ENCODE peak calls at places on chromosomes 7 and 10, in ten cellular contexts. One of them, this sample, is unnamed.

GRCh38 chr7:44618754-44619153 is 12.3 kb downstream of the OGDH start:
- DNase-seq in fibroblast of lung: no peak
- DNase-seq in uterus: no peak
- DNase-seq in mucosa of descending colon: no peak
- DNase-seq in IMR-90: no peak
- DNase-seq in HepG2: no peak
- DNase-seq in ovary: no peak
- DNase-seq in cardiac muscle cell: no peak
- DNase-seq in breast epithelium: no peak
- DNase-seq in CD8-positive, alpha-beta T cell: no peak
- DNase-seq in this sample: no peak

GRCh38 chr10:5440206-5440605 is 27.8 kb downstream of the NET1 start:
- DNase-seq in fibroblast of lung: no peak
- DNase-seq in uterus: no peak
- DNase-seq in mucosa of descending colon: no peak
- DNase-seq in IMR-90: no peak
- DNase-seq in HepG2: no peak
- DNase-seq in ovary: no peak
- DNase-seq in cardiac muscle cell: no peak
- DNase-seq in breast epithelium: no peak
- DNase-seq in CD8-positive, alpha-beta T cell: no peak
- DNase-seq in this sample: no peak

GRCh38 chr10:13053794-13054462 is 46.0 kb upstream of the OPTN start:
- DNase-seq in fibroblast of lung: no peak
- DNase-seq in uterus: no peak
- DNase-seq in mucosa of descending colon: no peak
- DNase-seq in IMR-90: no peak
- DNase-seq in HepG2: no peak
- DNase-seq in ovary: no peak
- DNase-seq in cardiac muscle cell: no peak
- DNase-seq in breast epithelium: no peak
- DNase-seq in CD8-positive, alpha-beta T cell: no peak
- DNase-seq in this sample: no peak

GRCh38 chr7:46695045-46695708 is 774.1 kb upstream of the IGFBP3 start:
- DNase-seq in fibroblast of lung: peak; percentile 24
- DNase-seq in uterus: no peak
- DNase-seq in mucosa of descending colon: no peak
- DNase-seq in IMR-90: no peak
- DNase-seq in HepG2: peak; percentile 1
- DNase-seq in ovary: no peak
- DNase-seq in cardiac muscle cell: no peak
- DNase-seq in breast epithelium: no peak
- DNase-seq in CD8-positive, alpha-beta T cell: no peak
- DNase-seq in this sample: peak; percentile 76

GRCh38 chr10:86253171-86254072 is 113.2 kb downstream of the GRID1 start:
- DNase-seq in fibroblast of lung: no peak
- DNase-seq in uterus: peak; percentile 5
- DNase-seq in mucosa of descending colon: no peak
- DNase-seq in IMR-90: no peak
- DNase-seq in HepG2: no peak
- DNase-seq in ovary: no peak
- DNase-seq in cardiac muscle cell: no peak
- DNase-seq in breast epithelium: no peak
- DNase-seq in CD8-positive, alpha-beta T cell: no peak
- DNase-seq in this sample: no peak

GRCh38 chr10:108443636-108444035 is 1279.1 kb upstream of the SORCS1 start:
- DNase-seq in fibroblast of lung: no peak
- DNase-seq in uterus: no peak
- DNase-seq in mucosa of descending colon: no peak
- DNase-seq in IMR-90: no peak
- DNase-seq in HepG2: no peak
- DNase-seq in ovary: no peak
- DNase-seq in cardiac muscle cell: no peak
- DNase-seq in breast epithelium: no peak
- DNase-seq in CD8-positive, alpha-beta T cell: no peak
- DNase-seq in this sample: no peak

GRCh38 chr10:19816420-19817250 is at the start of gene PLXDC2:
- DNase-seq in fibroblast of lung: peak; percentile 66
- DNase-seq in uterus: peak; percentile 45
- DNase-seq in mucosa of descending colon: peak; percentile 72
- DNase-seq in IMR-90: peak; percentile 36
- DNase-seq in HepG2: no peak
- DNase-seq in ovary: peak; percentile 47
- DNase-seq in cardiac muscle cell: peak; percentile 73
- DNase-seq in breast epithelium: no peak
- DNase-seq in CD8-positive, alpha-beta T cell: no peak
- DNase-seq in this sample: peak; percentile 69

GRCh38 chr7:16301251-16301650 is 120.1 kb downstream of the CRPPA start:
- DNase-seq in fibroblast of lung: no peak
- DNase-seq in uterus: no peak
- DNase-seq in mucosa of descending colon: no peak
- DNase-seq in IMR-90: no peak
- DNase-seq in HepG2: no peak
- DNase-seq in ovary: no peak
- DNase-seq in cardiac muscle cell: no peak
- DNase-seq in breast epithelium: no peak
- DNase-seq in CD8-positive, alpha-beta T cell: no peak
- DNase-seq in this sample: no peak

GRCh38 chr7:127913686-127914085 is 117.6 kb downstream of the LRRC4 start:
- DNase-seq in fibroblast of lung: peak; percentile 79
- DNase-seq in uterus: no peak
- DNase-seq in mucosa of descending colon: no peak
- DNase-seq in IMR-90: peak; percentile 57
- DNase-seq in HepG2: no peak
- DNase-seq in ovary: no peak
- DNase-seq in cardiac muscle cell: no peak
- DNase-seq in breast epithelium: no peak
- DNase-seq in CD8-positive, alpha-beta T cell: no peak
- DNase-seq in this sample: no peak

GRCh38 chr7:155533827-155534690 is 12.3 kb downstream of the CNPY1 start:
- DNase-seq in fibroblast of lung: peak; percentile 7
- DNase-seq in uterus: no peak
- DNase-seq in mucosa of descending colon: no peak
- DNase-seq in IMR-90: no peak
- DNase-seq in HepG2: peak; percentile 16
- DNase-seq in ovary: no peak
- DNase-seq in cardiac muscle cell: peak; percentile 61
- DNase-seq in breast epithelium: no peak
- DNase-seq in CD8-positive, alpha-beta T cell: no peak
- DNase-seq in this sample: no peak

GRCh38 chr10:74991435-74991834 is 120.0 kb upstream of the SAMD8 start:
- DNase-seq in fibroblast of lung: peak; percentile 20
- DNase-seq in uterus: no peak
- DNase-seq in mucosa of descending colon: no peak
- DNase-seq in IMR-90: no peak
- DNase-seq in HepG2: peak; percentile 60
- DNase-seq in ovary: no peak
- DNase-seq in cardiac muscle cell: peak; percentile 42
- DNase-seq in breast epithelium: no peak
- DNase-seq in CD8-positive, alpha-beta T cell: no peak
- DNase-seq in this sample: no peak

GRCh38 chr10:132036887-132037675 is 28.7 kb upstream of the JAKMIP3 start:
- DNase-seq in fibroblast of lung: no peak
- DNase-seq in uterus: no peak
- DNase-seq in mucosa of descending colon: no peak
- DNase-seq in IMR-90: no peak
- DNase-seq in HepG2: no peak
- DNase-seq in ovary: no peak
- DNase-seq in cardiac muscle cell: peak; percentile 26
- DNase-seq in breast epithelium: no peak
- DNase-seq in CD8-positive, alpha-beta T cell: no peak
- DNase-seq in this sample: no peak

GRCh38 chr7:55439627-55440026 is 74.5 kb downstream of the LANCL2 start:
- DNase-seq in fibroblast of lung: no peak
- DNase-seq in uterus: no peak
- DNase-seq in mucosa of descending colon: no peak
- DNase-seq in IMR-90: peak; percentile 36
- DNase-seq in HepG2: no peak
- DNase-seq in ovary: no peak
- DNase-seq in cardiac muscle cell: no peak
- DNase-seq in breast epithelium: no peak
- DNase-seq in CD8-positive, alpha-beta T cell: no peak
- DNase-seq in this sample: no peak
- H3K4me1 ChIP-seq in fibroblast of lung: peaks cover 22% of the 10 kb centered on the region
- H3K4me1 ChIP-seq in uterus: no peaks in the 10 kb centered on the region
- H3K4me1 ChIP-seq in mucosa of descending colon: no peaks in the 10 kb centered on the region
- H3K4me1 ChIP-seq in IMR-90: peaks cover 11% of the 10 kb centered on the region
- H3K4me1 ChIP-seq in HepG2: peaks cover under 1% of the 10 kb centered on the region
- H3K4me1 ChIP-seq in ovary: no peaks in the 10 kb centered on the region
- H3K4me1 ChIP-seq in cardiac muscle cell: no peaks in the 10 kb centered on the region
- H3K4me1 ChIP-seq in breast epithelium: no peaks in the 10 kb centered on the region
- H3K4me1 ChIP-seq in CD8-positive, alpha-beta T cell: peaks cover 22% of the 10 kb centered on the region
- H3K4me1 ChIP-seq in this sample: no peaks in the 10 kb centered on the region

GRCh38 chr10:100148353-100149211 is 37.2 kb downstream of the ERLIN1 start:
- DNase-seq in fibroblast of lung: no peak
- DNase-seq in uterus: no peak
- DNase-seq in mucosa of descending colon: no peak
- DNase-seq in IMR-90: peak; percentile 58
- DNase-seq in HepG2: peak; percentile 43
- DNase-seq in ovary: no peak
- DNase-seq in cardiac muscle cell: no peak
- DNase-seq in breast epithelium: no peak
- DNase-seq in CD8-positive, alpha-beta T cell: no peak
- DNase-seq in this sample: no peak

GRCh38 chr10:100146398-100146797 is 39.4 kb downstream of the ERLIN1 start:
- DNase-seq in fibroblast of lung: no peak
- DNase-seq in uterus: no peak
- DNase-seq in mucosa of descending colon: no peak
- DNase-seq in IMR-90: no peak
- DNase-seq in HepG2: no peak
- DNase-seq in ovary: no peak
- DNase-seq in cardiac muscle cell: no peak
- DNase-seq in breast epithelium: no peak
- DNase-seq in CD8-positive, alpha-beta T cell: no peak
- DNase-seq in this sample: no peak

GRCh38 chr10:100151901-100152300 is 33.9 kb downstream of the ERLIN1 start:
- DNase-seq in fibroblast of lung: no peak
- DNase-seq in uterus: no peak
- DNase-seq in mucosa of descending colon: no peak
- DNase-seq in IMR-90: no peak
- DNase-seq in HepG2: no peak
- DNase-seq in ovary: no peak
- DNase-seq in cardiac muscle cell: no peak
- DNase-seq in breast epithelium: no peak
- DNase-seq in CD8-positive, alpha-beta T cell: no peak
- DNase-seq in this sample: no peak

GRCh38 chr10:100143756-100144155 is 42.1 kb downstream of the ERLIN1 start:
- DNase-seq in fibroblast of lung: no peak
- DNase-seq in uterus: no peak
- DNase-seq in mucosa of descending colon: no peak
- DNase-seq in IMR-90: no peak
- DNase-seq in HepG2: no peak
- DNase-seq in ovary: no peak
- DNase-seq in cardiac muscle cell: no peak
- DNase-seq in breast epithelium: no peak
- DNase-seq in CD8-positive, alpha-beta T cell: no peak
- DNase-seq in this sample: no peak

DNA sequence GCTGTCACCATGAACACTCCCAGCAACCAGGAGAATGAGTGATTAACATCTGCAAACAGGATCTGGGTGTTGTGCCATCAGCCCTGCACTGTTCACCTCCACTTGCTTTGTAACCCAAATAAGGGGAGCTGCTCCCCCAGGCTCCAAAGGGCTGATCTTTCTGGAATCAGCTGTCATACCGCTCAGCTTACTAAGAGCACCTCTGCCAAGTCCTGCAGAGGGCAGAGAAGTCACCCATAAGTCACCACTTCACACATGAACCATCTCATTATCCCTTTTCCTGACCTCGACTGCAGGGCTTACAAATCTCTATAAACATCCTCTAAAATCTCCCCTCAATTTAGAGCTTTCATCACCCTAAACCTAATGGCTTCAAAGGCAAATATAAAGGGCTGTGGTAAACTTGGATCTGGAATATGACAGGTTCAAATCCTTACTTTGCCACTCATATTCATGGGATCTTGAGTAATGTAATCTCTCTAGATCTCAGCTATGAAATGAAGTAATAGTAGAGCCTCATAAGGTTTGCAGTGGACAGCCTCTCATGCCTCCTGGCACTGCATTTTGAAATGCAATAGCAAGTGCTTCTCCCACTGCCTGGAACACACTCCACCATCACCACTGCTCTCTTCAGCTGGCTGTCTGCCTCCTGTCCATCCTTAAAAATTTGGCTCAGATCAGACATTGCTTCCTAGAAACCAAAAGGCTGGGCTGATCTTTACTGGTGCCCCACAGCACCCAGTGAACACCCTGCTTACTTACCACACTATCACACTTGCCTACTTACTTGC is 38.8 kb downstream of the ERLIN1 start:
- DNase-seq in fibroblast of lung: peak; percentile 4
- DNase-seq in uterus: no peak
- DNase-seq in mucosa of descending colon: no peak
- DNase-seq in IMR-90: no peak
- DNase-seq in HepG2: no peak
- DNase-seq in ovary: no peak
- DNase-seq in cardiac muscle cell: no peak
- DNase-seq in breast epithelium: no peak
- DNase-seq in CD8-positive, alpha-beta T cell: no peak
- DNase-seq in this sample: no peak
- TF ChIP-seq CTCF in fibroblast of lung: no peak
- TF ChIP-seq CTCF in uterus: no peak
- TF ChIP-seq CTCF in mucosa of descending colon: no peak
- TF ChIP-seq CTCF in IMR-90: no peak
- TF ChIP-seq CTCF in HepG2: no peak
- TF ChIP-seq CTCF in ovary: no peak
- TF ChIP-seq CTCF in cardiac muscle cell: no peak
- TF ChIP-seq CTCF in breast epithelium: no peak
- TF ChIP-seq CTCF in CD8-positive, alpha-beta T cell: no peak
- TF ChIP-seq CTCF in this sample: no peak

GRCh38 chr7:99098317-99098823 is 45.5 kb downstream of the SMURF1 start:
- DNase-seq in fibroblast of lung: no peak
- DNase-seq in uterus: no peak
- DNase-seq in mucosa of descending colon: no peak
- DNase-seq in IMR-90: no peak
- DNase-seq in HepG2: peak; percentile 58
- DNase-seq in ovary: no peak
- DNase-seq in cardiac muscle cell: no peak
- DNase-seq in breast epithelium: no peak
- DNase-seq in CD8-positive, alpha-beta T cell: no peak
- DNase-seq in this sample: no peak
- H3K36me3 ChIP-seq in fibroblast of lung: no peaks in the 10 kb centered on the region
- H3K36me3 ChIP-seq in uterus: no peaks in the 10 kb centered on the region
- H3K36me3 ChIP-seq in mucosa of descending colon: no peaks in the 10 kb centered on the region
- H3K36me3 ChIP-seq in IMR-90: peaks cover 4% of the 10 kb centered on the region
- H3K36me3 ChIP-seq in HepG2: no peaks in the 10 kb centered on the region
- H3K36me3 ChIP-seq in ovary: no peaks in the 10 kb centered on the region
- H3K36me3 ChIP-seq in cardiac muscle cell: no peaks in the 10 kb centered on the region
- H3K36me3 ChIP-seq in breast epithelium: no peaks in the 10 kb centered on the region
- H3K36me3 ChIP-seq in CD8-positive, alpha-beta T cell: no peaks in the 10 kb centered on the region
- H3K36me3 ChIP-seq in this sample: no peaks in the 10 kb centered on the region

DNA sequence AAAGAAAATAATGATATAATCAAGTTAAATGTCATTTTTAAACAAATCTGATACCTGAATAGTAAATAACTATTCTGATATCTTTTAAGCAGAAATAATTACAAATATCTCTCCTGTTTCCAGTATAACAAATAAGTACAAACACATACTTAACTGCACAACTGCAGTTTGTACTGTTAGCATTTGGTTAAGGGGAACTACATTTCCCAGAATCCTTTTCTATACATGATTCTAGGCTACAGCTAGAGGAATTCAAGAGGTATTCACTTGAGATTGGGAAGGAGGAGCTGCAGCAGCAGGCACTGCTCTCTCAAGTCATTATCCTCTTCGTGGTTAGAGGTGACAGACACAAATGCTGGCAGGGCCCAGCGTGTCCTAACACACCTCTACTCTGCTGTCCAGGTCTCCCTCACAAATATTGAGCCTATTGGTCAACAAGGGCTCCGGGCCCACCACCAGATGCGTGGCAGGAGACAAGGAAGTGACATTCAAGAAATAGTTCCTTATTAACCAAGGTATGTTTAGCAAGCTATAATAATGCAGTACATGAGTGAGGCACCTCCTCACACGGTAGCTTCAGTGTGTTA is 255.1 kb upstream of the MKLN1 start:
- DNase-seq in fibroblast of lung: peak; percentile 40
- DNase-seq in uterus: no peak
- DNase-seq in mucosa of descending colon: no peak
- DNase-seq in IMR-90: peak; percentile 34
- DNase-seq in HepG2: no peak
- DNase-seq in ovary: no peak
- DNase-seq in cardiac muscle cell: peak; percentile 56
- DNase-seq in breast epithelium: no peak
- DNase-seq in CD8-positive, alpha-beta T cell: no peak
- DNase-seq in this sample: peak; percentile 35
- H3K4me1 ChIP-seq in fibroblast of lung: peaks cover 17% of the 10 kb centered on the region
- H3K4me1 ChIP-seq in uterus: peaks cover under 1% of the 10 kb centered on the region
- H3K4me1 ChIP-seq in mucosa of descending colon: peaks cover 8% of the 10 kb centered on the region
- H3K4me1 ChIP-seq in IMR-90: peaks cover 15% of the 10 kb centered on the region
- H3K4me1 ChIP-seq in HepG2: peaks cover 96% of the 10 kb centered on the region
- H3K4me1 ChIP-seq in ovary: peaks cover 20% of the 10 kb centered on the region
- H3K4me1 ChIP-seq in cardiac muscle cell: peaks cover 6% of the 10 kb centered on the region
- H3K4me1 ChIP-seq in breast epithelium: peaks cover 14% of the 10 kb centered on the region
- H3K4me1 ChIP-seq in CD8-positive, alpha-beta T cell: peaks cover 64% of the 10 kb centered on the region
- H3K4me1 ChIP-seq in this sample: no peaks in the 10 kb centered on the region

This sample was measured in right lobe of liver.